ENCODE peak calls at places on chromosomes 7 and 10, in five cellular contexts. T, C, R, S and B are unnamed samples.

GRCh38 chr7:32037650-32038198 is 32.5 kb downstream of the PDE1C start:
- DNase-seq in T (no peak), C (no peak), R (no peak), S (no peak), B (no peak)

GRCh38 chr7:140655511-140656408 is 15.1 kb upstream of the DENND2A start:
- DNase-seq in T (no peak), C (no peak), R (no peak), S (no peak), B (no peak)

GRCh38 chr7:28126047-28127041 is 54.3 kb downstream of the JAZF1 start:
- DNase-seq in T (no peak), C (no peak), R (no peak), S (no peak), B (no peak)

GRCh38 chr7:112383671-112384417 is 66.4 kb upstream of the IFRD1 start:
- DNase-seq in T (no peak), C (peak), R (no peak), S (no peak), B (no peak)

GRCh38 chr7:151700621-151701185 is 176.2 kb downstream of the PRKAG2 start:
- DNase-seq in T (no peak), C (no peak), R (no peak), S (no peak), B (no peak)

GRCh38 chr10:71299071-71299759 is 19.8 kb upstream of the SLC29A3 start:
- DNase-seq in T (no peak), C (no peak), R (no peak), S (no peak), B (no peak)

GRCh38 chr10:89337493-89337892 is 9.7 kb downstream of the IFIT3 start:
- DNase-seq in T (no peak), C (no peak), R (peak), S (no peak), B (no peak)

GRCh38 chr10:76353124-76353851 is 921.9 kb downstream of the LRMDA start:
- DNase-seq in T (no peak), C (no peak), R (no peak), S (no peak), B (no peak)

GRCh38 chr10:34740321-34740720 is 74.8 kb downstream of the PARD3 start:
- DNase-seq in T (no peak), C (no peak), R (no peak), S (no peak), B (no peak)